ENCODE peak calls at places on chromosomes 6 and 20, in eight cellular contexts. S is fibroblast of lung, A is neural progenitor cell, E is HCT116, B is GM23248, F is SK-N-MC, Y is endothelial cell of umbilical vein, M is astrocyte. Z is an unnamed sample.

GRCh38 chr20:31903630-31904386 is 33.4 kb downstream of the TTLL9 start:
- DNase-seq in M (no peak), Y (no peak), E (no peak), B (no peak), A (no peak), F (no peak), S (no peak), Z (no peak)

GRCh38 chr20:47770931-47771330 is 14.3 kb downstream of the SULF2 start:
- DNase-seq in S (no peak), A (peak; percentile 28), M (no peak), B (no peak), F (no peak), E (no peak), Y (no peak), Z (no peak)

GRCh38 chr6:142035890-142036289 is 96.8 kb upstream of the GJE1 start:
- DNase-seq in B (no peak), E (no peak), A (no peak), Y (no peak), S (no peak), M (no peak), F (no peak), Z (no peak)

GRCh38 chr6:12075067-12075563 is 63.0 kb downstream of the HIVEP1 start:
- DNase-seq in E (no peak), A (no peak), S (no peak), Y (peak; percentile 34), F (no peak), B (peak; percentile 25), M (no peak), Z (peak; percentile 10)

GRCh38 chr6:44043479-44044153 is 83.6 kb downstream of the MRPL14 start:
- DNase-seq in M (no peak), A (no peak), S (no peak), B (no peak), Y (no peak), E (no peak), F (no peak), Z (no peak)

GRCh38 chr20:9021699-9022098 is 47.2 kb upstream of the PLCB4 start:
- DNase-seq in M (peak; percentile 11), Y (no peak), S (peak; percentile 21), E (no peak), F (peak; percentile 5), B (no peak), A (no peak), Z (peak; percentile 16)

GRCh38 chr20:62281161-62281933 is 21.4 kb upstream of the ADRM1 start:
- DNase-seq in S (no peak), Y (no peak), B (no peak), E (no peak), M (no peak), F (no peak), A (no peak), Z (no peak)

GRCh38 chr6:11363881-11364576 is 131.6 kb upstream of the NEDD9 start:
- DNase-seq in S (no peak), B (no peak), F (no peak), Y (no peak), E (no peak), M (no peak), A (no peak), Z (no peak)

GRCh38 chr20:59785986-59786753 is 147.3 kb downstream of the SYCP2 start:
- DNase-seq in S (no peak), E (no peak), A (no peak), B (no peak), Y (no peak), M (no peak), F (no peak), Z (peak; percentile 33)

GRCh38 chr20:20371681-20372080 is 3.8 kb downstream of the INSM1 start:
- DNase-seq in Y (no peak), M (no peak), A (peak; percentile 43), F (no peak), S (no peak), E (no peak), B (no peak), Z (no peak)

GRCh38 chr20:20371133-20371532 is 3.2 kb downstream of the INSM1 start:
- DNase-seq in Y (no peak), A (peak; percentile 40), F (no peak), S (no peak), E (no peak), M (no peak), B (no peak), Z (no peak)

GRCh38 chr20:20369353-20370086 is 1.6 kb downstream of the INSM1 start:
- DNase-seq in F (no peak), S (no peak), E (no peak), B (no peak), A (peak; percentile 65), Y (no peak), M (no peak), Z (peak; percentile 33)

GRCh38 chr20:20368414-20369352 is 779 bp downstream of the INSM1 start:
- DNase-seq in A (peak; percentile 63), M (no peak), Y (no peak), S (no peak), F (no peak), B (peak; percentile 28), E (no peak), Z (no peak)

DNA sequence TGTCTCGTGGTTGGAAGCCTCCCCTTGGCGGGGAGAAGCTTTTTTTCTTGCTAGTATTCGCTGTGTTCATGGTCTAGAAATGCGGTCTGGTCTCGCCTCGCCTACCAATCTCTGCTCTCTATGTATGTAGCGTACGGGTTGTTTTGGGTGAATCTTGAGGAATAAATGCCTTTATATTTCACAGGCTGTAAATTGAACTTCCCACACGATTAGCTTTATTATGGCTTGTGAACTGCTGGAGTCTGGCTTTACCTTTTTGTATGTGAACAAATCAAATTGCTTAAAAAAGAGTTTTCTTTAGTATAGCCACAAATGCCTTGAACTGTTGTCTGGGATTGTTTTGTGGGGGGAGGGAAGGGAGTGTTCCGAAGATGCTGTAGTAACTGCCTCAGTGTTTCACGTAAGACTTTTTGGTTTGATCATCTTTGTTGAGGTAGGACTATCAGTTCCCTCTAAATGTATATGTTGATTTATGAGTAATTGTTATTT is 2.2 kb downstream of the INSM1 start:
- DNase-seq in F (no peak), M (no peak), Y (no peak), A (no peak), S (no peak), E (no peak), B (no peak), Z (no peak)
- TF ChIP-seq EZH2 in F (no peak), M (no peak), Y (no peak), A (peak; percentile 88), S (peak; percentile 9), E (no peak), B (no peak), Z (no peak)

GRCh38 chr6:53429401-53429800 is 80.7 kb upstream of the ELOVL5 start:
- DNase-seq in S (no peak), A (no peak), Y (no peak), B (no peak), M (no peak), E (no peak), F (no peak), Z (no peak)

GRCh38 chr6:53433617-53434285 is 85.0 kb upstream of the ELOVL5 start:
- DNase-seq in A (no peak), M (no peak), E (no peak), F (no peak), S (no peak), B (no peak), Y (no peak), Z (no peak)

GRCh38 chr6:53428886-53429285 is 80.1 kb upstream of the ELOVL5 start:
- DNase-seq in S (peak; percentile 30), A (no peak), F (no peak), E (no peak), M (no peak), B (no peak), Y (no peak), Z (no peak)

GRCh38 chr6:53431704-53432103 is 83.0 kb upstream of the ELOVL5 start:
- DNase-seq in Y (no peak), S (no peak), M (no peak), F (no peak), B (no peak), E (no peak), A (no peak), Z (no peak)

DNA sequence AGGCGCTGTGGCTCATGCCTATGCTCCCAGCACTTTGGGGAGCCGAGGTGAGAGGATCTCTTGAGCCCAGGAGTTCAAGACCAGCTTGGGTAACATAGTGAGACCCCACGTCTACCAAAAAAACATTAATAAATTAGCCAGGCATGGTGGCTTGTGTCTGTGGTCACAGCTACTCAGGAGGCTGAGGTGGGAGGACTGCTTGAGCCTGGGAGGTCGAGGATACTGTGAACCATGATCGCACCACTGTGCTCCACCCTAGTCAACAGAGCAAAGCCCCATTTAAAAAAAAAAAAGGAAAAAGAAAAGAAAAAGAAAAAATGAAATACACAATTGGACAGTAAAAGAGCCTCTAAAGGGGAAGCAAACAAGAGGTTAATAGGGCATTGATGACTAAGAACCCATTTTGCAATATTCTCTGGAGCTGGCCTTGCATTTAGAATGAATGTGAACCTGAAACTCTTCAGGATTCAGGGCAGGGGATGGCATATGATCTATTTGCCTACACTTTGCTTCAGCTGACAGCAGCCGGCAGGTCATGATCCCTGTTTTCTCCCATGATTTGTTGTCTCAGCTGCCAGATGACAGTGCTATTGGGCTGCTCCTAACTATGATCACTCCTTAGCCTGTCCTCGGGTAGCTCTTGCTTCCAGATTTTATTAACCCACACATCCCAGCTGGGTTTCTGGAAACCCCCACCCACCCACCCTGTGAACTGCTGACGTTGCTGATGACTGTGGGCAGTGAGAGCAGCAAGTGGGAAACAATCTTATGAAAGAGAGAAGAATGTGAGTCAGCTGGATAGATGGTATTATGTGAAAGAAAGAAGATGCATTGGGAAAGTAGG is 83.8 kb upstream of the ELOVL5 start:
- DNase-seq in E (no peak), B (peak; percentile 83), A (no peak), Y (no peak), F (no peak), M (peak; percentile 81), S (peak; percentile 79), Z (peak; percentile 72)
- H3K9ac ChIP-seq in E (no peak overlapping the region), B (peak overlapping the region; percentile 59), A (no peak overlapping the region), Y (no peak overlapping the region), F (no peak overlapping the region), M (no peak overlapping the region), S (no peak overlapping the region), Z (no peak overlapping the region)

DNA sequence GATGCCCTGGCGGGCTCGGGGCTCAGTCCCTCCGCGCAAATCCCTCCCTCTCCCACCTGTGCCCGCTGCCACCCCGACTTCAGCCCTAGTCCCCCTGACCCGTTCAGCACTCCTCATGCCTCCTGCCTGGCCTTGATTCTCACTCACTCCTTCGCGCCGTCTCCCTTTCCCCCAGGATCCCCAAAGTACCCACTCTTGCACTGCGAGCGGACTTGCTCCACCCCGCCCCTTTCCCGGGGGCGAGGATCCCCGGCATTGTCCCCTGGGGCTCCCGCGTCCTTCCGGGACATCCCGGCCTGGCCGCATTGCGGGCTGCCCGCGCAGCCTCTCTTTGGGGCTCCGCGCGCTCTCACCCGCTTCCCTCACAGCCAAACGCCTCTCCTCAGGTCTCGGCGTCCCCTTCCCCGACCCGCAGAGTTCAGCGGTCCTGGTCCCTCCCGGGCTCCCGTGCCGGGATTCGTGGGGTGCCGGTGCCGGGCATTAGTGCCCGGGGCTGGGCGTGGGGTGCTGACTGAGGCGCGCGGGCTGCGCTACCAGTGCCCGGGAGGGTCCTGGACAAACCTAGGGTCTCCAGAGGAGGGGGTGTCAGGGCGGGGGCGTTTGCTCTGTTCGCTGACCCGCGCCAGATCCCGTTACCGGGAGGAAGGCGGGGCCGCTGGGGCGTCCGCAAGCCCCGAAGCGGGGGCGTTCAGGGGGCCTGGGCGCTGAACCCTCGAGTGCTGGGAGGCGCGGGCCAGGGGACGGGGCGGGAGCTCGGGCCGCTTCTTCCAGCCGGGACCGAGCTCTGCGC is 45.6 kb upstream of the SUPT3H start:
- DNase-seq in A (peak; percentile 65), M (no peak), F (no peak), S (peak; percentile 30), Y (no peak), E (no peak), B (peak; percentile 70), Z (peak; percentile 36)
- TF ChIP-seq EZH2 in A (peak; percentile 91), M (no peak), F (no peak), S (no peak), Y (peak; percentile 82), E (no peak), B (no peak), Z (no peak)

GRCh38 chr6:125584468-125584939 is 164.9 kb upstream of the HEY2 start:
- DNase-seq in Y (peak; percentile 13), F (no peak), E (no peak), S (peak; percentile 22), B (no peak), A (peak; percentile 83), M (peak; percentile 14), Z (peak; percentile 69)
- H3K9ac ChIP-seq in Y (no peak overlapping the region), F (no peak overlapping the region), E (no peak overlapping the region), S (no peak overlapping the region), B (no peak overlapping the region), A (no peak overlapping the region), M (no peak overlapping the region), Z (no peak overlapping the region)